ENCODE peak calls at places on chromosomes 13 and 19, in ten cellular contexts. One of them, this sample, is unnamed.

GRCh38 chr19:53432088-53432661 is 391 bp downstream of the ZNF761 start:
- DNase-seq in GM18507: no peak
- DNase-seq in hypothalamus: peak
- DNase-seq in fibroblast of mammary gland: peak
- DNase-seq in tibial nerve: no peak
- DNase-seq in fibroblast of the aortic adventitia: peak
- DNase-seq in activated CD4-positive, alpha-beta T cell treated with anti-CD3 and anti-CD28 coated beads, Interleukin-2, amount 50 U/mL, for 1 hour: no peak
- DNase-seq in CD8-positive, alpha-beta T cell: no peak
- DNase-seq in A172: peak
- DNase-seq in LHCN-M2: peak
- DNase-seq in this sample: no peak

GRCh38 chr19:4977299-4978174 is 8.6 kb downstream of the KDM4B start:
- DNase-seq in GM18507: no peak
- DNase-seq in hypothalamus: peak
- DNase-seq in fibroblast of mammary gland: peak
- DNase-seq in tibial nerve: no peak
- DNase-seq in fibroblast of the aortic adventitia: peak
- DNase-seq in activated CD4-positive, alpha-beta T cell treated with anti-CD3 and anti-CD28 coated beads, Interleukin-2, amount 50 U/mL, for 1 hour: no peak
- DNase-seq in CD8-positive, alpha-beta T cell: no peak
- DNase-seq in A172: peak
- DNase-seq in LHCN-M2: peak
- DNase-seq in this sample: no peak

GRCh38 chr13:110450941-110451340 is 110.6 kb downstream of the RAB20 start:
- DNase-seq in GM18507: no peak
- DNase-seq in hypothalamus: no peak
- DNase-seq in fibroblast of mammary gland: no peak
- DNase-seq in tibial nerve: no peak
- DNase-seq in fibroblast of the aortic adventitia: no peak
- DNase-seq in activated CD4-positive, alpha-beta T cell treated with anti-CD3 and anti-CD28 coated beads, Interleukin-2, amount 50 U/mL, for 1 hour: no peak
- DNase-seq in CD8-positive, alpha-beta T cell: no peak
- DNase-seq in A172: no peak
- DNase-seq in LHCN-M2: no peak
- DNase-seq in this sample: no peak

GRCh38 chr19:30622276-30622675 is 250.1 kb downstream of the ZNF536 start:
- DNase-seq in GM18507: no peak
- DNase-seq in hypothalamus: no peak
- DNase-seq in fibroblast of mammary gland: no peak
- DNase-seq in tibial nerve: no peak
- DNase-seq in fibroblast of the aortic adventitia: no peak
- DNase-seq in activated CD4-positive, alpha-beta T cell treated with anti-CD3 and anti-CD28 coated beads, Interleukin-2, amount 50 U/mL, for 1 hour: no peak
- DNase-seq in CD8-positive, alpha-beta T cell: no peak
- DNase-seq in A172: no peak
- DNase-seq in LHCN-M2: no peak
- DNase-seq in this sample: no peak

GRCh38 chr13:24146961-24147569 is 13.5 kb upstream of the SPATA13 start:
- DNase-seq in GM18507: no peak
- DNase-seq in hypothalamus: no peak
- DNase-seq in fibroblast of mammary gland: no peak
- DNase-seq in tibial nerve: no peak
- DNase-seq in fibroblast of the aortic adventitia: no peak
- DNase-seq in activated CD4-positive, alpha-beta T cell treated with anti-CD3 and anti-CD28 coated beads, Interleukin-2, amount 50 U/mL, for 1 hour: no peak
- DNase-seq in CD8-positive, alpha-beta T cell: no peak
- DNase-seq in A172: no peak
- DNase-seq in LHCN-M2: no peak
- DNase-seq in this sample: no peak

GRCh38 chr19:12544401-12544876 is 6.8 kb downstream of the ZNF564 start:
- DNase-seq in GM18507: no peak
- DNase-seq in hypothalamus: no peak
- DNase-seq in fibroblast of mammary gland: peak
- DNase-seq in tibial nerve: no peak
- DNase-seq in fibroblast of the aortic adventitia: peak
- DNase-seq in activated CD4-positive, alpha-beta T cell treated with anti-CD3 and anti-CD28 coated beads, Interleukin-2, amount 50 U/mL, for 1 hour: no peak
- DNase-seq in CD8-positive, alpha-beta T cell: no peak
- DNase-seq in A172: peak
- DNase-seq in LHCN-M2: no peak
- DNase-seq in this sample: no peak

GRCh38 chr19:51690359-51691121 is 2.6 kb upstream of the SPACA6 start:
- DNase-seq in GM18507: no peak
- DNase-seq in hypothalamus: peak
- DNase-seq in fibroblast of mammary gland: peak
- DNase-seq in tibial nerve: no peak
- DNase-seq in fibroblast of the aortic adventitia: peak
- DNase-seq in activated CD4-positive, alpha-beta T cell treated with anti-CD3 and anti-CD28 coated beads, Interleukin-2, amount 50 U/mL, for 1 hour: peak
- DNase-seq in CD8-positive, alpha-beta T cell: peak
- DNase-seq in A172: peak
- DNase-seq in LHCN-M2: peak
- DNase-seq in this sample: peak

GRCh38 chr19:4456566-4456842 is 1.1 kb downstream of the UBXN6 start:
- DNase-seq in GM18507: no peak
- DNase-seq in hypothalamus: no peak
- DNase-seq in fibroblast of mammary gland: peak
- DNase-seq in tibial nerve: no peak
- DNase-seq in fibroblast of the aortic adventitia: peak
- DNase-seq in activated CD4-positive, alpha-beta T cell treated with anti-CD3 and anti-CD28 coated beads, Interleukin-2, amount 50 U/mL, for 1 hour: no peak
- DNase-seq in CD8-positive, alpha-beta T cell: no peak
- DNase-seq in A172: peak
- DNase-seq in LHCN-M2: peak
- DNase-seq in this sample: no peak

GRCh38 chr13:45082964-45083363 is 37.3 kb upstream of the GTF2F2 start:
- DNase-seq in GM18507: no peak
- DNase-seq in hypothalamus: no peak
- DNase-seq in fibroblast of mammary gland: peak
- DNase-seq in tibial nerve: no peak
- DNase-seq in fibroblast of the aortic adventitia: peak
- DNase-seq in activated CD4-positive, alpha-beta T cell treated with anti-CD3 and anti-CD28 coated beads, Interleukin-2, amount 50 U/mL, for 1 hour: no peak
- DNase-seq in CD8-positive, alpha-beta T cell: no peak
- DNase-seq in A172: peak
- DNase-seq in LHCN-M2: peak
- DNase-seq in this sample: no peak

GRCh38 chr19:6611441-6611852 is 20.5 kb upstream of the CD70 start:
- DNase-seq in GM18507: no peak
- DNase-seq in hypothalamus: no peak
- DNase-seq in fibroblast of mammary gland: no peak
- DNase-seq in tibial nerve: no peak
- DNase-seq in fibroblast of the aortic adventitia: no peak
- DNase-seq in activated CD4-positive, alpha-beta T cell treated with anti-CD3 and anti-CD28 coated beads, Interleukin-2, amount 50 U/mL, for 1 hour: no peak
- DNase-seq in CD8-positive, alpha-beta T cell: no peak
- DNase-seq in A172: no peak
- DNase-seq in LHCN-M2: peak
- DNase-seq in this sample: no peak

GRCh38 chr19:35882074-35882832 is 13.9 kb downstream of the APLP1 start:
- DNase-seq in GM18507: peak
- DNase-seq in hypothalamus: no peak
- DNase-seq in fibroblast of mammary gland: peak
- DNase-seq in tibial nerve: no peak
- DNase-seq in fibroblast of the aortic adventitia: peak
- DNase-seq in activated CD4-positive, alpha-beta T cell treated with anti-CD3 and anti-CD28 coated beads, Interleukin-2, amount 50 U/mL, for 1 hour: no peak
- DNase-seq in CD8-positive, alpha-beta T cell: no peak
- DNase-seq in A172: peak
- DNase-seq in LHCN-M2: peak
- DNase-seq in this sample: peak

GRCh38 chr19:38841787-38842438 is 7.9 kb downstream of the HNRNPL start:
- DNase-seq in GM18507: no peak
- DNase-seq in hypothalamus: no peak
- DNase-seq in fibroblast of mammary gland: no peak
- DNase-seq in tibial nerve: no peak
- DNase-seq in fibroblast of the aortic adventitia: no peak
- DNase-seq in activated CD4-positive, alpha-beta T cell treated with anti-CD3 and anti-CD28 coated beads, Interleukin-2, amount 50 U/mL, for 1 hour: peak
- DNase-seq in CD8-positive, alpha-beta T cell: peak
- DNase-seq in A172: no peak
- DNase-seq in LHCN-M2: no peak
- DNase-seq in this sample: no peak

GRCh38 chr13:21661510-21661909 is 9.4 kb upstream of the FGF9 start:
- DNase-seq in GM18507: no peak
- DNase-seq in hypothalamus: no peak
- DNase-seq in fibroblast of mammary gland: no peak
- DNase-seq in tibial nerve: no peak
- DNase-seq in fibroblast of the aortic adventitia: no peak
- DNase-seq in activated CD4-positive, alpha-beta T cell treated with anti-CD3 and anti-CD28 coated beads, Interleukin-2, amount 50 U/mL, for 1 hour: no peak
- DNase-seq in CD8-positive, alpha-beta T cell: no peak
- DNase-seq in A172: no peak
- DNase-seq in LHCN-M2: no peak
- DNase-seq in this sample: no peak

GRCh38 chr13:41802033-41802683 is 158.8 kb downstream of the VWA8 start:
- DNase-seq in GM18507: no peak
- DNase-seq in hypothalamus: no peak
- DNase-seq in fibroblast of mammary gland: no peak
- DNase-seq in tibial nerve: no peak
- DNase-seq in fibroblast of the aortic adventitia: no peak
- DNase-seq in activated CD4-positive, alpha-beta T cell treated with anti-CD3 and anti-CD28 coated beads, Interleukin-2, amount 50 U/mL, for 1 hour: no peak
- DNase-seq in CD8-positive, alpha-beta T cell: no peak
- DNase-seq in A172: no peak
- DNase-seq in LHCN-M2: no peak
- DNase-seq in this sample: no peak

GRCh38 chr19:6402058-6402457 is 9.1 kb upstream of the GTF2F1 start:
- DNase-seq in GM18507: no peak
- DNase-seq in hypothalamus: no peak
- DNase-seq in fibroblast of mammary gland: no peak
- DNase-seq in tibial nerve: no peak
- DNase-seq in fibroblast of the aortic adventitia: no peak
- DNase-seq in activated CD4-positive, alpha-beta T cell treated with anti-CD3 and anti-CD28 coated beads, Interleukin-2, amount 50 U/mL, for 1 hour: no peak
- DNase-seq in CD8-positive, alpha-beta T cell: no peak
- DNase-seq in A172: no peak
- DNase-seq in LHCN-M2: no peak
- DNase-seq in this sample: no peak

GRCh38 chr13:64332048-64332447 is 2898.1 kb downstream of the PCDH9 start:
- DNase-seq in GM18507: no peak
- DNase-seq in hypothalamus: no peak
- DNase-seq in fibroblast of mammary gland: no peak
- DNase-seq in tibial nerve: no peak
- DNase-seq in fibroblast of the aortic adventitia: no peak
- DNase-seq in activated CD4-positive, alpha-beta T cell treated with anti-CD3 and anti-CD28 coated beads, Interleukin-2, amount 50 U/mL, for 1 hour: no peak
- DNase-seq in CD8-positive, alpha-beta T cell: no peak
- DNase-seq in A172: peak
- DNase-seq in LHCN-M2: peak
- DNase-seq in this sample: no peak

GRCh38 chr13:84430441-84430840 is 548.2 kb upstream of the SLITRK1 start:
- DNase-seq in GM18507: no peak
- DNase-seq in hypothalamus: no peak
- DNase-seq in fibroblast of mammary gland: no peak
- DNase-seq in tibial nerve: no peak
- DNase-seq in fibroblast of the aortic adventitia: peak
- DNase-seq in activated CD4-positive, alpha-beta T cell treated with anti-CD3 and anti-CD28 coated beads, Interleukin-2, amount 50 U/mL, for 1 hour: no peak
- DNase-seq in CD8-positive, alpha-beta T cell: no peak
- DNase-seq in A172: no peak
- DNase-seq in LHCN-M2: peak
- DNase-seq in this sample: no peak

GRCh38 chr13:61146158-61146557 is 269.5 kb downstream of the PCDH20 start:
- DNase-seq in GM18507: no peak
- DNase-seq in hypothalamus: no peak
- DNase-seq in fibroblast of mammary gland: no peak
- DNase-seq in tibial nerve: no peak
- DNase-seq in fibroblast of the aortic adventitia: no peak
- DNase-seq in activated CD4-positive, alpha-beta T cell treated with anti-CD3 and anti-CD28 coated beads, Interleukin-2, amount 50 U/mL, for 1 hour: no peak
- DNase-seq in CD8-positive, alpha-beta T cell: no peak
- DNase-seq in A172: no peak
- DNase-seq in LHCN-M2: no peak
- DNase-seq in this sample: no peak

GRCh38 chr19:16031872-16032200 is 44.5 kb upstream of the TPM4 start:
- DNase-seq in GM18507: no peak
- DNase-seq in hypothalamus: no peak
- DNase-seq in fibroblast of mammary gland: no peak
- DNase-seq in tibial nerve: no peak
- DNase-seq in fibroblast of the aortic adventitia: no peak
- DNase-seq in activated CD4-positive, alpha-beta T cell treated with anti-CD3 and anti-CD28 coated beads, Interleukin-2, amount 50 U/mL, for 1 hour: no peak
- DNase-seq in CD8-positive, alpha-beta T cell: no peak
- DNase-seq in A172: no peak
- DNase-seq in LHCN-M2: no peak
- DNase-seq in this sample: no peak

GRCh38 chr13:105518086-105518485 is 1017.4 kb downstream of the EFNB2 start:
- DNase-seq in GM18507: no peak
- DNase-seq in hypothalamus: no peak
- DNase-seq in fibroblast of mammary gland: peak
- DNase-seq in tibial nerve: no peak
- DNase-seq in fibroblast of the aortic adventitia: no peak
- DNase-seq in activated CD4-positive, alpha-beta T cell treated with anti-CD3 and anti-CD28 coated beads, Interleukin-2, amount 50 U/mL, for 1 hour: no peak
- DNase-seq in CD8-positive, alpha-beta T cell: no peak
- DNase-seq in A172: peak
- DNase-seq in LHCN-M2: no peak
- DNase-seq in this sample: no peak

GRCh38 chr19:28406237-28406596 is 806.7 kb downstream of the UQCRFS1 start:
- DNase-seq in GM18507: no peak
- DNase-seq in hypothalamus: no peak
- DNase-seq in fibroblast of mammary gland: no peak
- DNase-seq in tibial nerve: no peak
- DNase-seq in fibroblast of the aortic adventitia: no peak
- DNase-seq in activated CD4-positive, alpha-beta T cell treated with anti-CD3 and anti-CD28 coated beads, Interleukin-2, amount 50 U/mL, for 1 hour: no peak
- DNase-seq in CD8-positive, alpha-beta T cell: no peak
- DNase-seq in A172: no peak
- DNase-seq in LHCN-M2: no peak
- DNase-seq in this sample: no peak

GRCh38 chr13:110530839-110531499 is 30.6 kb downstream of the RAB20 start:
- DNase-seq in GM18507: no peak
- DNase-seq in hypothalamus: no peak
- DNase-seq in fibroblast of mammary gland: no peak
- DNase-seq in tibial nerve: no peak
- DNase-seq in fibroblast of the aortic adventitia: no peak
- DNase-seq in activated CD4-positive, alpha-beta T cell treated with anti-CD3 and anti-CD28 coated beads, Interleukin-2, amount 50 U/mL, for 1 hour: no peak
- DNase-seq in CD8-positive, alpha-beta T cell: no peak
- DNase-seq in A172: no peak
- DNase-seq in LHCN-M2: no peak
- DNase-seq in this sample: no peak

GRCh38 chr19:17560205-17560595 is 4.8 kb downstream of the COLGALT1 start:
- DNase-seq in GM18507: no peak
- DNase-seq in hypothalamus: no peak
- DNase-seq in fibroblast of mammary gland: peak
- DNase-seq in tibial nerve: no peak
- DNase-seq in fibroblast of the aortic adventitia: peak
- DNase-seq in activated CD4-positive, alpha-beta T cell treated with anti-CD3 and anti-CD28 coated beads, Interleukin-2, amount 50 U/mL, for 1 hour: no peak
- DNase-seq in CD8-positive, alpha-beta T cell: no peak
- DNase-seq in A172: peak
- DNase-seq in LHCN-M2: no peak
- DNase-seq in this sample: no peak

GRCh38 chr19:36605101-36605838 is at the start of gene ZNF382:
- DNase-seq in GM18507: peak
- DNase-seq in hypothalamus: peak
- DNase-seq in fibroblast of mammary gland: peak
- DNase-seq in tibial nerve: no peak
- DNase-seq in fibroblast of the aortic adventitia: peak
- DNase-seq in activated CD4-positive, alpha-beta T cell treated with anti-CD3 and anti-CD28 coated beads, Interleukin-2, amount 50 U/mL, for 1 hour: peak
- DNase-seq in CD8-positive, alpha-beta T cell: peak
- DNase-seq in A172: no peak
- DNase-seq in LHCN-M2: peak
- DNase-seq in this sample: peak

GRCh38 chr19:719081-719512 is 10.4 kb downstream of the PALM start:
- DNase-seq in GM18507: no peak
- DNase-seq in hypothalamus: peak
- DNase-seq in fibroblast of mammary gland: peak
- DNase-seq in tibial nerve: peak
- DNase-seq in fibroblast of the aortic adventitia: peak
- DNase-seq in activated CD4-positive, alpha-beta T cell treated with anti-CD3 and anti-CD28 coated beads, Interleukin-2, amount 50 U/mL, for 1 hour: no peak
- DNase-seq in CD8-positive, alpha-beta T cell: no peak
- DNase-seq in A172: no peak
- DNase-seq in LHCN-M2: no peak
- DNase-seq in this sample: no peak

GRCh38 chr19:10269333-10270179 is 1.4 kb upstream of the ICAM1 start:
- DNase-seq in GM18507: no peak
- DNase-seq in hypothalamus: peak
- DNase-seq in fibroblast of mammary gland: peak
- DNase-seq in tibial nerve: peak
- DNase-seq in fibroblast of the aortic adventitia: peak
- DNase-seq in activated CD4-positive, alpha-beta T cell treated with anti-CD3 and anti-CD28 coated beads, Interleukin-2, amount 50 U/mL, for 1 hour: peak
- DNase-seq in CD8-positive, alpha-beta T cell: peak
- DNase-seq in A172: peak
- DNase-seq in LHCN-M2: peak
- DNase-seq in this sample: peak

GRCh38 chr19:18768997-18769891 is 21.9 kb downstream of the COMP start:
- DNase-seq in GM18507: no peak
- DNase-seq in hypothalamus: peak
- DNase-seq in fibroblast of mammary gland: no peak
- DNase-seq in tibial nerve: no peak
- DNase-seq in fibroblast of the aortic adventitia: no peak
- DNase-seq in activated CD4-positive, alpha-beta T cell treated with anti-CD3 and anti-CD28 coated beads, Interleukin-2, amount 50 U/mL, for 1 hour: no peak
- DNase-seq in CD8-positive, alpha-beta T cell: no peak
- DNase-seq in A172: no peak
- DNase-seq in LHCN-M2: peak
- DNase-seq in this sample: no peak

GRCh38 chr13:101291216-101291615 is 125.1 kb downstream of the NALCN start:
- DNase-seq in GM18507: no peak
- DNase-seq in hypothalamus: no peak
- DNase-seq in fibroblast of mammary gland: no peak
- DNase-seq in tibial nerve: no peak
- DNase-seq in fibroblast of the aortic adventitia: no peak
- DNase-seq in activated CD4-positive, alpha-beta T cell treated with anti-CD3 and anti-CD28 coated beads, Interleukin-2, amount 50 U/mL, for 1 hour: no peak
- DNase-seq in CD8-positive, alpha-beta T cell: no peak
- DNase-seq in A172: no peak
- DNase-seq in LHCN-M2: no peak
- DNase-seq in this sample: no peak

This sample was measured in AML-193.